ENCODE peak calls at places on chromosomes 6 and 20, in four cellular contexts. L is WTC11, J is HepG2, N is K562. T is an unnamed sample.
A peak's percentile ranks its signal among the peaks of the same experiment; 100 is the strongest.

GRCh38 chr6:27141013-27141412 is 106.5 kb upstream of the PRSS16 start:
- DNase-seq in L (no peak), J (no peak), N (no peak), T (no peak)

GRCh38 chr6:147063469-147064031 is 140.7 kb upstream of the STXBP5 start:
- DNase-seq in L (no peak), J (peak; percentile 70), N (no peak), T (no peak)

GRCh38 chr6:136036071-136036380 is 184.5 kb downstream of the PDE7B start:
- DNase-seq in L (no peak), J (no peak), N (no peak), T (no peak)

GRCh38 chr20:10538768-10539167 is 103.7 kb downstream of the SLX4IP start:
- DNase-seq in L (no peak), J (no peak), N (no peak), T (no peak)

GRCh38 chr20:58103517-58103904 is 124.9 kb downstream of the ANKRD60 start:
- DNase-seq in L (no peak), J (no peak), N (no peak), T (no peak)

GRCh38 chr20:5470458-5470857 is 153.7 kb upstream of the PROKR2 start:
- DNase-seq in L (no peak), J (no peak), N (no peak), T (no peak)

GRCh38 chr6:11392778-11393507 is 144.6 kb upstream of the TMEM170B start:
- DNase-seq in L (no peak), J (peak; percentile 100), N (peak; percentile 32), T (peak; percentile 25)

GRCh38 chr20:2005359-2005758 is 11.5 kb upstream of the PDYN start:
- DNase-seq in L (no peak), J (no peak), N (no peak), T (no peak)

GRCh38 chr6:30463651-30464618 is 25.4 kb upstream of the HLA-E start:
- DNase-seq in L (peak; percentile 38), J (peak; percentile 23), N (no peak), T (no peak)

GRCh38 chr6:116859264-116859663 is 17.8 kb upstream of the RFX6 start:
- DNase-seq in L (no peak), J (no peak), N (no peak), T (no peak)

GRCh38 chr6:1738682-1739081 is 129.0 kb downstream of the FOXC1 start:
- DNase-seq in L (no peak), J (no peak), N (no peak), T (no peak)

GRCh38 chr6:42506070-42506469 is 54.3 kb upstream of the TRERF1 start:
- DNase-seq in L (no peak), J (no peak), N (no peak), T (no peak)

GRCh38 chr6:33958208-33958862 is 154.5 kb upstream of the MLN start:
- DNase-seq in L (peak; percentile 75), J (peak; percentile 13), N (peak; percentile 50), T (no peak)

GRCh38 chr20:11387189-11387754 is 530.4 kb upstream of the BTBD3 start:
- DNase-seq in L (no peak), J (no peak), N (no peak), T (peak; percentile 93)

GRCh38 chr20:59484228-59484627 is 120.1 kb upstream of the PHACTR3 start:
- DNase-seq in L (no peak), J (no peak), N (no peak), T (no peak)

GRCh38 chr6:150466196-150466595 is 97.4 kb downstream of the IYD start:
- DNase-seq in L (no peak), J (no peak), N (no peak), T (no peak)

GRCh38 chr6:2947424-2947823 is 23.9 kb downstream of the SERPINB6 start:
- DNase-seq in L (no peak), J (no peak), N (no peak), T (no peak)

DNA sequence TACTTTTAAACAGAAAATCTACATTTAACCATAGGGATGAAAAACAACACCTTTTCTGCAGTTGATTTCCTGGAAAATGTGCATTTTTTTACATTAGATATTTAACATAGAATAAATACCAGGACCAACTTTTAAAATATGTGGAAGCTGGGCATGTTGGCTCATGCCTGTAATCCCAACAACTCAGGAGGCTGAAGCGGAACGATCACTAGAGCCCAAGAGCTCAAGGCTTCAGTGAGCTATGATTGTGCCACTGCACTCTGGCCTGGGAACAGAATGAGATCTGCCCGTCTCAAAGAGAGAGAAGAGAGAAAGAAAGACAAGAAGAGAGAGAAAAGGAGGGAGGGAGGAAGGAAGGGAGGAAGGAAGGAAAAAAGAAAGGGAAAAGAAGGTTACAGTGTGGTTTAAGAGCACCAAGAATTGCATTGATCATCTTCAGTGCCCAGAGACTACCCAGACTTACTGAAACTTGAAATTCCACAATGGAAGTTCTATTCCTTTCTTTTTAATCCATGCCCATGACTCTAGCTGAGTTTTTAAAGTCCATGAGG is 189.4 kb upstream of the ARID1B start:
- DNase-seq in L (no peak), J (no peak), N (no peak), T (no peak)
- TF ChIP-seq ESRRA in L (no peak), J (no peak), N (no peak), T (no peak)

DNA sequence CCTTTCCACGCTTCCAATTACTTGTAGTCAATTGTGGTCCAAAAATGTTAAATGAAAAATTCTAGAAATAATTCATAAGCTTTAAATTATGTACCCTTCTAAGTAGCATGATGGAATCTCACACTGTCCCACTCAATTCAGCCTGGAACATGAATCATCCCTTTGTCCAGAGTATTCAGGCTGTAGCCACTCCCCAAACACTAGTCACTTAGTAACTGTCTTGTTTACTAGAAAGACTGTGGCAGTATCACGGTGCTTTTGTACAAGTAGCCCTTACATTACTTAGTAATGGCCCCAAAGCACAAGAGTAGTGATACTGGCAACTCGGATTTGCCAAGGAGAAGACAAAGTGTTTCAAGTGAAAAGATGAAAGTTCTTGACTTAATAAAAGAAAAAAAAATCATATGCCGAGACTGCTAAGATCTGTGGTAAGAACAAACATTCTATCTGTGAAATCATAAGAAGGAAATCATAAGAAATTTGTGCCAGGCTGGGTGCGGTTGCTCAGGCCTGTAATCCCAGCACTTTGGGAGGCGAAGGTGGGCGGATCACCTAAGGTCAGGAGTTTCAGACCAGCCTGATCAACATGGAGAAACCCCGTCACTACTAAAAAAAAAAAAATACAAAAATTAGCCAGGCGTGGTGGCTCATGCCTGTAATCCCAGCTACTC is 168.5 kb upstream of the SIM1 start:
- DNase-seq in L (no peak), J (peak; percentile 79), N (peak; percentile 13), T (peak; percentile 16)
- TF ChIP-seq USF2 in L (no peak), J (no peak), N (no peak), T (no peak)

GRCh38 chr6:74249658-74250057 is 553.7 kb downstream of the CD109 start:
- DNase-seq in L (no peak), J (no peak), N (no peak), T (no peak)
- TF ChIP-seq JUN in L (no peak), J (no peak), N (no peak), T (no peak)

GRCh38 chr6:104640141-104640700 is 219.5 kb downstream of the HACE1 start:
- DNase-seq in L (no peak), J (no peak), N (no peak), T (no peak)
- TF ChIP-seq ESRRA in L (no peak), J (no peak), N (no peak), T (no peak)